ENCODE peak calls at places on chromosomes 5 and 9, in ten cellular contexts. A is NCI-H748 treated with DMSO at 0.1 percent for 48 hours; I is stimulated activated CD8-positive, alpha-beta memory T cell treated with anti-CD3 and anti-CD28 coated beads, Interleukin-15, amount 100 ng/mL, for 1 hour; H is NCI-H1694; F is MCF 10A; N is HFFc6; Q is glutamatergic neuron; E is activated CD8-positive, alpha-beta memory T cell treated with anti-CD3 and anti-CD28 coated beads, Interleukin-2, amount 50 U/mL, for 48 hours; V is H54; K is RPMI8226. L is an unnamed sample.

GRCh38 chr5:178533136-178533535 is 57.1 kb downstream of the COL23A1 start:
- DNase-seq in A (no peak), I (no peak), H (no peak), F (no peak), N (no peak), Q (no peak), E (no peak), V (no peak), K (no peak), L (no peak)

GRCh38 chr5:126674145-126674544 is 73.4 kb downstream of the PHAX start:
- DNase-seq in A (no peak), I (no peak), H (no peak), F (no peak), N (no peak), Q (no peak), E (no peak), V (no peak), K (no peak), L (no peak)

GRCh38 chr9:10008101-10008799 is 604.6 kb downstream of the PTPRD start:
- DNase-seq in A (no peak), I (no peak), H (no peak), F (no peak), N (no peak), Q (no peak), E (no peak), V (no peak), K (no peak), L (no peak)

GRCh38 chr5:111865356-111865755 is 108.4 kb upstream of the NREP start:
- DNase-seq in A (no peak), I (no peak), H (no peak), F (no peak), N (peak; percentile 19), Q (no peak), E (no peak), V (no peak), K (no peak), L (no peak)

GRCh38 chr5:52861368-52861767 is 73.7 kb downstream of the ITGA1 start:
- DNase-seq in A (no peak), I (no peak), H (no peak), F (peak; percentile 95), N (no peak), Q (no peak), E (no peak), V (no peak), K (no peak), L (no peak)

GRCh38 chr9:113501129-113501686 is 37.7 kb downstream of the RGS3 start:
- DNase-seq in A (no peak), I (no peak), H (no peak), F (no peak), N (no peak), Q (no peak), E (no peak), V (no peak), K (no peak), L (no peak)

GRCh38 chr5:144072518-144072927 is 97.9 kb downstream of the YIPF5 start:
- DNase-seq in A (no peak), I (no peak), H (no peak), F (peak; percentile 53), N (peak; percentile 73), Q (no peak), E (no peak), V (no peak), K (no peak), L (no peak)

GRCh38 chr9:13728121-13728520 is 448.6 kb upstream of the MPDZ start:
- DNase-seq in A (no peak), I (no peak), H (no peak), F (peak; percentile 9), N (no peak), Q (no peak), E (no peak), V (no peak), K (peak; percentile 23), L (no peak)

GRCh38 chr9:75488082-75488713 is 399.9 kb downstream of the OSTF1 start:
- DNase-seq in A (no peak), I (no peak), H (no peak), F (no peak), N (no peak), Q (no peak), E (no peak), V (no peak), K (no peak), L (no peak)

GRCh38 chr5:36576721-36577120 is 29.7 kb upstream of the SLC1A3 start:
- DNase-seq in A (no peak), I (no peak), H (no peak), F (no peak), N (no peak), Q (no peak), E (no peak), V (no peak), K (no peak), L (no peak)

GRCh38 chr9:72477862-72478564 is 43.4 kb upstream of the TMC1 start:
- DNase-seq in A (no peak), I (no peak), H (no peak), F (peak; percentile 86), N (peak; percentile 65), Q (no peak), E (no peak), V (peak; percentile 93), K (peak; percentile 2), L (no peak)

GRCh38 chr5:41925555-41925946 is 470 bp downstream of the FBXO4 start:
- DNase-seq in A (no peak), I (no peak), H (peak; percentile 9), F (peak; percentile 61), N (no peak), Q (no peak), E (peak; percentile 73), V (peak; percentile 22), K (no peak), L (no peak)

GRCh38 chr5:83547156-83547555 is 75.6 kb downstream of the VCAN start:
- DNase-seq in A (no peak), I (no peak), H (no peak), F (no peak), N (peak; percentile 11), Q (no peak), E (no peak), V (no peak), K (no peak), L (no peak)

GRCh38 chr9:97601228-97601898 is 31.8 kb downstream of the TSTD2 start:
- DNase-seq in A (no peak), I (no peak), H (no peak), F (no peak), N (no peak), Q (no peak), E (no peak), V (no peak), K (no peak), L (no peak)

GRCh38 chr5:179122411-179123108 is 62.4 kb downstream of the ZNF354C start:
- DNase-seq in A (no peak), I (no peak), H (no peak), F (no peak), N (no peak), Q (no peak), E (no peak), V (no peak), K (no peak), L (no peak)

GRCh38 chr9:131018621-131019020 is 9.6 kb downstream of the LAMC3 start:
- DNase-seq in A (no peak), I (no peak), H (no peak), F (peak; percentile 21), N (no peak), Q (no peak), E (no peak), V (no peak), K (peak; percentile 38), L (no peak)

GRCh38 chr5:137075163-137075970 is 423.8 kb downstream of the SPOCK1 start:
- DNase-seq in A (peak; percentile 43), I (no peak), H (peak; percentile 23), F (peak; percentile 93), N (peak; percentile 36), Q (peak; percentile 85), E (peak; percentile 54), V (peak; percentile 78), K (peak; percentile 60), L (no peak)

GRCh38 chr9:88183798-88184495 is 45.7 kb upstream of the SPATA31C2 start:
- DNase-seq in A (no peak), I (no peak), H (no peak), F (no peak), N (no peak), Q (no peak), E (no peak), V (no peak), K (no peak), L (no peak)

GRCh38 chr5:104171958-104172357 is 609.4 kb upstream of the NUDT12 start:
- DNase-seq in A (no peak), I (no peak), H (no peak), F (no peak), N (no peak), Q (no peak), E (no peak), V (no peak), K (no peak), L (no peak)

L was measured in tibial nerve.